ENCODE peak calls at places on chromosomes 5 and 9, in four cellular contexts. A, L, O and R are unnamed samples.

GRCh38 chr5:12384005-12384404 is 479.8 kb upstream of the CTNND2 start:
- DNase-seq in A (no peak), L (no peak), O (no peak), R (no peak)

GRCh38 chr5:160363122-160363521 is 7.3 kb downstream of the C1QTNF2 start:
- DNase-seq in A (no peak), L (no peak), O (no peak), R (no peak)

GRCh38 chr9:81225586-81225985 is 463.8 kb downstream of the TLE1 start:
- DNase-seq in A (no peak), L (no peak), O (no peak), R (peak; percentile 15)

GRCh38 chr5:4551034-4551433 is 589.1 kb upstream of the ADAMTS16 start:
- DNase-seq in A (no peak), L (no peak), O (no peak), R (no peak)

GRCh38 chr9:121684381-121685145 is 33.1 kb downstream of the DAB2IP start:
- DNase-seq in A (peak; percentile 62), L (peak; percentile 46), O (no peak), R (peak; percentile 65)

GRCh38 chr5:114500756-114501155 is 138.9 kb downstream of the KCNN2 start:
- DNase-seq in A (no peak), L (no peak), O (no peak), R (no peak)

GRCh38 chr5:61498121-61498520 is 166.1 kb downstream of the ZSWIM6 start:
- DNase-seq in A (no peak), L (no peak), O (no peak), R (no peak)

GRCh38 chr9:25017779-25018178 is 472.1 kb upstream of the IZUMO3 start:
- DNase-seq in A (no peak), L (no peak), O (no peak), R (no peak)

GRCh38 chr9:70263421-70263820 is 4.6 kb downstream of the SMC5 start:
- DNase-seq in A (no peak), L (no peak), O (no peak), R (no peak)

GRCh38 chr9:130662099-130662926 is 2.1 kb upstream of the PRDM12 start:
- DNase-seq in A (no peak), L (no peak), O (no peak), R (no peak)

GRCh38 chr9:136692190-136693134 is 5.2 kb upstream of the AGPAT2 start:
- DNase-seq in A (no peak), L (no peak), O (no peak), R (peak; percentile 4)

GRCh38 chr9:34279431-34279830 is 49.6 kb downstream of the KIF24 start:
- DNase-seq in A (no peak), L (peak; percentile 22), O (no peak), R (no peak)

GRCh38 chr5:96893342-96893741 is 17.0 kb downstream of the ERAP2 start:
- DNase-seq in A (no peak), L (no peak), O (no peak), R (no peak)

GRCh38 chr5:10825897-10826644 is 65.0 kb upstream of the DAP start:
- DNase-seq in A (no peak), L (no peak), O (no peak), R (no peak)

GRCh38 chr5:60354322-60354721 is 345.6 kb downstream of the DEPDC1B start:
- DNase-seq in A (peak; percentile 19), L (no peak), O (no peak), R (no peak)

GRCh38 chr5:82821978-82822927 is 254.9 kb downstream of the TMEM167A start:
- DNase-seq in A (no peak), L (no peak), O (no peak), R (no peak)

GRCh38 chr9:120152295-120152694 is 427.7 kb downstream of the CDK5RAP2 start:
- DNase-seq in A (no peak), L (no peak), O (no peak), R (no peak)

GRCh38 chr9:110799396-110799795 is 130.8 kb downstream of the MUSK start:
- DNase-seq in A (no peak), L (no peak), O (no peak), R (no peak)

GRCh38 chr9:76868897-76869296 is 37.0 kb downstream of the PRUNE2 start:
- DNase-seq in A (no peak), L (no peak), O (no peak), R (no peak)

GRCh38 chr5:180070726-180071417 is 687 bp downstream of the RNF130 start:
- DNase-seq in A (peak; percentile 33), L (peak; percentile 30), O (peak; percentile 39), R (peak; percentile 49)

GRCh38 chr5:180069589-180070247 is 1.8 kb downstream of the RNF130 start:
- DNase-seq in A (peak; percentile 35), L (no peak), O (peak; percentile 70), R (peak; percentile 73)

GRCh38 chr5:180072256-180072548 is 643 bp upstream of the RNF130 start:
- DNase-seq in A (no peak), L (no peak), O (no peak), R (no peak)

GRCh38 chr5:180072556-180072955 is 997 bp upstream of the RNF130 start:
- DNase-seq in A (no peak), L (peak; percentile 26), O (no peak), R (peak; percentile 17)

DNA sequence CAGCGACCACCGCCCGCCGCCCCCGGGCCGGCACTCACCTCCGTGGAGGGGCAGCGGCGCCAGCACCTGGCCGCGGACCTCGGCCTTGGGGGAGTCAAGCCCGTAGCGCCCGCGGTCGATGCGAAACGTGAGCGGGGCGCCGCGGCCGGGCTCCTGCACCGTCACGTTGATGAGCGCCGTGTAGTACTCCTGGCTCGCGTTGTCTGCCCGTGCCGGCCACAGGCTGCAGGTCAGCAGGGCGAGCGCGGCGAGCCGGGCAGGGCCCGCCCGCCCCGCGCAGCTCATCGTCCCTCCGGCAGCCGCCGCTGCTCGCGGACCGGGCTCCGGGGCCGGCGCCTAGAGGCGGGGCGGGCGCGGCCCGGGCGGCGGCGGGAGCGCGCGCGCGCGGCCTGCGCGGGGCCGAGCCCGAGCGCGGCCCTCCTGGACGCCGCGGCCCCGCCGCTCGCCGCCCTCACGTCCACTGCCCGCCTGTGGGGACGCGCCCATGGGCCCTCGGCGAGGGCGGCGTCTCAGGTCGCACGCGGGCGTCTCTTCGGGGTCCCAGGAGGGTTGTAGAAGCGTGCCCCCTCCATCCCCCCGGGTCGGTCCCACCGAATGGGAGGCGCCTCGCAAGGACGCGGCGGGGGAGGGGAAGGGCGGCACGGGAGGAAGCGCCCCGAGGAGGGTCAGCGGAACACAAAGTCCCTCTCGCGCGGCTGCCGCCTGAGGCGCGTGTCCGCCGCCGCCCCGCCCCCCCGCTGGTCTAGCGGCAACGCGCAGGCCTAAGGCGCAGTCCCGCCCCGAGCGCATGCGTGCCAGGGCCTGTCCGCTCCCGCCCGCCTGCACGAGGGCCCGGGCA is at the start of gene RNF130:
- DNase-seq in A (peak; percentile 95), L (peak; percentile 91), O (peak; percentile 85), R (peak; percentile 95)
- TF ChIP-seq POLR2A in A (peak; percentile 83), L (peak; percentile 14), O (peak; percentile 79), R (peak; percentile 77)

GRCh38 chr5:178872302-178872701 is 12.5 kb downstream of the ZNF354B start:
- DNase-seq in A (no peak), L (no peak), O (no peak), R (no peak)
- H3K9me3 ChIP-seq in A (peaks cover 38% of the 10 kb centered on the region), L (no peaks in the 10 kb centered on the region), O (peaks cover 50% of the 10 kb centered on the region), R (peaks cover 36% of the 10 kb centered on the region)

DNA sequence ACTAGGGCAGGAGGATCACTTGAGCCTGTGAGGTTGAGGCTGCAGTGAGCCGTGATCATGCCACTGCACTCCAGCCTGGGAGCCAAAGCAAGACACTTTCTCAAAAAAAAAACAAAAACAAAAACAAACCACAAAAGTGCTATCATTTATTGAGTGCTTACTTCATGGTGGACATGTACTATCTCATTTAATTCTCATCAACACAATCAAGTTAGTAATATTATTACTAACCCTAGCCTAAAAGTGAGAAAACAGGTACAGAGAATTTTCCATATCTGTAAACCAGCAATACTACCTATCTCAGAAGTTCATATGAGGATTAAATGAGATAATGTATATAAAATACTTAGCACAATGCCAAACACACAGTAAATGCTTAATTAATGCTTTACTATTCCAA is 85.8 kb downstream of the MAPKAP1 start:
- DNase-seq in A (no peak), L (no peak), O (no peak), R (no peak)
- TF ChIP-seq POLR2A in A (no peak), L (no peak), O (no peak), R (no peak)

GRCh38 chr9:35367451-35367850 is 122.5 kb upstream of the RUSC2 start:
- DNase-seq in A (no peak), L (no peak), O (no peak), R (no peak)
- H3K9me3 ChIP-seq in A (no peaks in the 10 kb centered on the region), L (no peaks in the 10 kb centered on the region), O (no peaks in the 10 kb centered on the region), R (no peaks in the 10 kb centered on the region)